ENCODE peak calls at places on chromosomes 11 and 22, in seven cellular contexts. Q, C, F, D, Z, A and I are unnamed samples.

GRCh38 chr11:69603163-69603836 is 37.7 kb upstream of the CCND1 start:
- DNase-seq in Q (no peak), A (no peak), Z (no peak), F (no peak), D (no peak), C (no peak), I (no peak)

GRCh38 chr11:20373568-20374209 is 10.2 kb downstream of the HTATIP2 start:
- DNase-seq in D (no peak), Z (no peak), C (no peak), Q (no peak), F (no peak), A (no peak), I (no peak)

GRCh38 chr11:61835663-61836024 is 7.5 kb downstream of the FADS2 start:
- DNase-seq in Q (no peak), A (no peak), Z (no peak), F (no peak), C (no peak), D (no peak), I (no peak)

GRCh38 chr11:45362636-45363035 is 76.5 kb upstream of the SYT13 start:
- DNase-seq in F (no peak), C (no peak), Q (no peak), A (no peak), Z (no peak), D (no peak), I (no peak)

GRCh38 chr22:22738959-22739585 is 94.7 kb downstream of the GGTLC2 start:
- DNase-seq in Q (no peak), D (no peak), Z (no peak), F (no peak), C (no peak), A (no peak), I (no peak)

GRCh38 chr11:119723243-119723951 is 5.6 kb downstream of the NECTIN1 start:
- DNase-seq in F (no peak), A (no peak), Z (no peak), D (no peak), C (no peak), Q (no peak), I (no peak)

GRCh38 chr11:36376315-36376887 is 80.3 kb downstream of the PRR5L start:
- DNase-seq in Q (no peak), Z (peak), F (no peak), C (no peak), D (peak), A (peak), I (no peak)

GRCh38 chr11:86718553-86718952 is 46.1 kb upstream of the ME3 start:
- DNase-seq in Z (no peak), D (no peak), A (peak), F (no peak), C (no peak), Q (no peak), I (no peak)

GRCh38 chr22:47423266-47423665 is 660.8 kb downstream of the TBC1D22A start:
- DNase-seq in D (no peak), Z (no peak), A (no peak), F (no peak), Q (no peak), C (no peak), I (no peak)

GRCh38 chr22:47207387-47207786 is 444.9 kb downstream of the TBC1D22A start:
- DNase-seq in F (no peak), Z (no peak), A (no peak), C (no peak), D (no peak), Q (peak), I (no peak)

GRCh38 chr11:31779268-31779879 is 31.7 kb downstream of the PAX6 start:
- DNase-seq in A (peak), F (no peak), Z (no peak), C (no peak), D (no peak), Q (no peak), I (no peak)

GRCh38 chr11:76838422-76839068 is 22.2 kb upstream of the ACER3 start:
- DNase-seq in A (no peak), D (peak), Z (peak), Q (no peak), C (no peak), F (no peak), I (no peak)

GRCh38 chr22:36145881-36146280 is 14.7 kb downstream of the APOL3 start:
- DNase-seq in Z (no peak), Q (no peak), C (no peak), A (no peak), F (no peak), D (no peak), I (no peak)

GRCh38 chr22:43533131-43533530 is 121.3 kb downstream of the MPPED1 start:
- DNase-seq in C (no peak), A (no peak), F (no peak), Z (no peak), Q (no peak), D (no peak), I (no peak)

GRCh38 chr22:30823015-30823370 is 128.3 kb downstream of the OSBP2 start:
- DNase-seq in D (no peak), Q (peak), Z (no peak), A (peak), C (no peak), F (no peak), I (no peak)

GRCh38 chr11:1230456-1231395 is 7.9 kb downstream of the MUC5B start:
- DNase-seq in Q (no peak), Z (no peak), A (no peak), D (no peak), C (no peak), F (no peak), I (no peak)

GRCh38 chr22:50716291-50717024 is 21.5 kb upstream of the ACR start:
- DNase-seq in Q (no peak), A (no peak), F (no peak), Z (no peak), C (no peak), D (no peak), I (no peak)

GRCh38 chr11:45285931-45286632 is at the start of gene SYT13:
- DNase-seq in Z (peak), F (no peak), Q (no peak), A (no peak), C (no peak), D (peak), I (no peak)

GRCh38 chr11:70854891-70855556 is 397.4 kb downstream of the SHANK2 start:
- DNase-seq in D (no peak), C (no peak), Q (no peak), Z (no peak), A (no peak), F (no peak), I (no peak)

GRCh38 chr22:48369789-48370507 is 1457.7 kb downstream of the BRD1 start:
- DNase-seq in Z (no peak), D (peak), F (no peak), A (no peak), Q (peak), C (no peak), I (no peak)